ENCODE peak calls at places on chromosomes 7 and 10, in eight cellular contexts. N is NCI-H748 treated with DMSO at 0.1 percent for 48 hours; S is H9; U is A549; O is stimulated activated CD4-positive, alpha-beta T cell treated with anti-CD3 and anti-CD28 coated beads, TNF-alpha, amount 100 ng/mL, for 4 hours; Z is heart right ventricle; H is activated CD4-positive, CD25-positive, alpha-beta regulatory T cell; R is bronchial epithelial cell. B is an unnamed sample.
A peak's percentile ranks its signal among the peaks of the same experiment; 100 is the strongest.

GRCh38 chr7:2641406-2642393 is 9.9 kb downstream of the TTYH3 start:
- DNase-seq in N (no peak), S (peak; percentile 93), U (no peak), O (no peak), Z (peak; percentile 92), H (no peak), R (peak; percentile 53), B (peak; percentile 99)

GRCh38 chr7:124113040-124113439 is 80.2 kb upstream of the TMEM229A start:
- DNase-seq in N (no peak), S (no peak), U (no peak), O (no peak), Z (no peak), H (no peak), R (no peak), B (no peak)

GRCh38 chr10:31819393-31819820 is 109.2 kb downstream of the ARHGAP12 start:
- DNase-seq in N (no peak), S (no peak), U (no peak), O (no peak), Z (peak; percentile 16), H (no peak), R (no peak), B (peak; percentile 99)

GRCh38 chr7:103437623-103438022 is 8.4 kb downstream of the SLC26A5 start:
- DNase-seq in N (no peak), S (no peak), U (no peak), O (no peak), Z (no peak), H (no peak), R (no peak), B (no peak)

GRCh38 chr7:5248201-5248885 is 34.4 kb upstream of the SLC29A4 start:
- DNase-seq in N (no peak), S (no peak), U (no peak), O (no peak), Z (peak; percentile 59), H (no peak), R (no peak), B (no peak)

GRCh38 chr7:184768-185264 is 7.6 kb upstream of the FAM20C start:
- DNase-seq in N (no peak), S (no peak), U (no peak), O (no peak), Z (no peak), H (no peak), R (no peak), B (peak; percentile 66)

GRCh38 chr7:50812847-50813475 is 30.3 kb upstream of the GRB10 start:
- DNase-seq in N (no peak), S (no peak), U (peak; percentile 53), O (no peak), Z (peak; percentile 66), H (no peak), R (peak; percentile 88), B (peak; percentile 73)

GRCh38 chr10:12489357-12489756 is 140.0 kb downstream of the CAMK1D start:
- DNase-seq in N (no peak), S (no peak), U (no peak), O (no peak), Z (no peak), H (no peak), R (no peak), B (no peak)

GRCh38 chr10:86339226-86339865 is 27.2 kb downstream of the GRID1 start:
- DNase-seq in N (no peak), S (no peak), U (no peak), O (no peak), Z (no peak), H (no peak), R (no peak), B (no peak)

GRCh38 chr7:136857573-136857972 is 10.9 kb upstream of the CHRM2 start:
- DNase-seq in N (no peak), S (no peak), U (no peak), O (no peak), Z (no peak), H (no peak), R (peak; percentile 31), B (peak; percentile 11)

GRCh38 chr7:102973096-102973802 is 60.4 kb downstream of the LRRC17 start:
- DNase-seq in N (no peak), S (no peak), U (no peak), O (no peak), Z (no peak), H (no peak), R (no peak), B (no peak)

GRCh38 chr7:149825567-149826343 is 12.4 kb upstream of the ZNF862 start:
- DNase-seq in N (no peak), S (no peak), U (no peak), O (no peak), Z (no peak), H (no peak), R (no peak), B (no peak)

GRCh38 chr7:1503390-1503789 is 799 bp downstream of the INTS1 start:
- DNase-seq in N (no peak), S (no peak), U (no peak), O (no peak), Z (peak; percentile 9), H (no peak), R (no peak), B (no peak)

GRCh38 chr7:142689439-142690168 is 59.7 kb upstream of the PRSS1 start:
- DNase-seq in N (peak; percentile 58), S (no peak), U (no peak), O (no peak), Z (no peak), H (no peak), R (no peak), B (no peak)

GRCh38 chr7:30844483-30844874 is 67.2 kb upstream of the AQP1 start:
- DNase-seq in N (no peak), S (no peak), U (no peak), O (no peak), Z (no peak), H (no peak), R (no peak), B (no peak)

GRCh38 chr7:151552352-151553028 is 32.8 kb upstream of the RHEB start:
- DNase-seq in N (peak; percentile 71), S (no peak), U (no peak), O (no peak), Z (peak; percentile 30), H (no peak), R (peak; percentile 90), B (no peak)

GRCh38 chr10:109852004-109852717 is 71.2 kb downstream of the XPNPEP1 start:
- DNase-seq in N (peak; percentile 27), S (peak; percentile 77), U (peak; percentile 60), O (peak; percentile 52), Z (peak; percentile 69), H (peak; percentile 46), R (peak; percentile 50), B (peak; percentile 66)

GRCh38 chr10:1100691-1101368 is 44.6 kb downstream of the WDR37 start:
- DNase-seq in N (no peak), S (peak; percentile 78), U (no peak), O (no peak), Z (no peak), H (no peak), R (no peak), B (no peak)

GRCh38 chr7:134691820-134692705 is 45.4 kb downstream of the BPGM start:
- DNase-seq in N (no peak), S (no peak), U (no peak), O (no peak), Z (no peak), H (no peak), R (peak; percentile 33), B (peak; percentile 70)

GRCh38 chr7:55524558-55525310 is 47.6 kb downstream of the VOPP1 start:
- DNase-seq in N (no peak), S (no peak), U (no peak), O (no peak), Z (no peak), H (no peak), R (no peak), B (peak; percentile 36)